ENCODE peak calls at places on chromosomes 4 and X, in four cellular contexts. K is A549, L is neural crest cell, M is astrocyte of the spinal cord. A is an unnamed sample.

GRCh38 chr4:26065833-26066232 is 151.8 kb downstream of the SMIM20 start:
- DNase-seq in L (no peak), M (no peak), K (no peak), A (peak; percentile 45)

GRCh38 chrX:15822922-15823321 is 31.7 kb downstream of the AP1S2 start:
- DNase-seq in L (no peak), K (no peak), M (no peak), A (no peak)

GRCh38 chr4:67929447-67929846 is 33.8 kb downstream of the TMPRSS11A start:
- DNase-seq in L (no peak), K (no peak), M (peak; percentile 51), A (peak; percentile 91)

GRCh38 chrX:74421181-74422028 is at the start of gene SLC16A2:
- DNase-seq in L (peak; percentile 47), K (peak; percentile 72), M (peak; percentile 83), A (peak; percentile 69)

GRCh38 chr4:165921546-165921945 is 48.5 kb downstream of the TLL1 start:
- DNase-seq in K (no peak), M (no peak), L (no peak), A (no peak)

GRCh38 chrX:2500681-2501151 is at the start of the genes DHRSX and ZBED1:
- DNase-seq in M (no peak), L (peak; percentile 57), K (peak; percentile 40), A (peak; percentile 20)

GRCh38 chrX:41045960-41046567 is 39.2 kb upstream of the USP9X start:
- DNase-seq in L (no peak), M (no peak), K (no peak), A (peak; percentile 54)

GRCh38 chr4:56435001-56435747 is at the start of gene PPAT:
- DNase-seq in L (peak; percentile 97), K (peak; percentile 79), M (peak; percentile 99), A (peak; percentile 98)

GRCh38 chrX:118495958-118496762 is 545 bp downstream of the DOCK11 start:
- DNase-seq in M (peak; percentile 10), L (peak; percentile 4), K (no peak), A (peak; percentile 26)

GRCh38 chr4:176920694-176921093 is 128.0 kb upstream of the VEGFC start:
- DNase-seq in M (peak; percentile 80), K (no peak), L (no peak), A (no peak)

GRCh38 chr4:146975535-146975934 is 29.9 kb upstream of the TTC29 start:
- DNase-seq in K (no peak), M (no peak), L (no peak), A (no peak)

GRCh38 chr4:140099993-140100392 is 54.0 kb downstream of the MAML3 start:
- DNase-seq in K (no peak), L (no peak), M (no peak), A (no peak)

GRCh38 chrX:51641421-51642021 is 22.8 kb upstream of the CENPVL3 start:
- DNase-seq in M (peak; percentile 47), K (peak; percentile 2), L (peak; percentile 13), A (peak; percentile 39)

GRCh38 chr4:110963621-110964020 is 340.7 kb upstream of the PITX2 start:
- DNase-seq in M (no peak), L (no peak), K (no peak), A (no peak)

GRCh38 chrX:25998687-25999086 is 139.5 kb upstream of the MAGEB18 start:
- DNase-seq in M (peak; percentile 1), L (no peak), K (no peak), A (no peak)

GRCh38 chr4:175412744-175413143 is 399.3 kb downstream of the GPM6A start:
- DNase-seq in K (no peak), L (no peak), M (peak; percentile 89), A (peak; percentile 33)

GRCh38 chr4:16253127-16253960 is 27.1 kb upstream of the TAPT1 start:
- DNase-seq in L (no peak), M (peak; percentile 78), K (peak; percentile 10), A (peak; percentile 69)

GRCh38 chrX:39764441-39764914 is 333.3 kb downstream of the BCOR start:
- DNase-seq in M (peak; percentile 45), K (no peak), L (no peak), A (no peak)

GRCh38 chr4:173039617-173040176 is 128.9 kb upstream of the GALNT7 start:
- DNase-seq in M (no peak), L (no peak), K (no peak), A (no peak)

GRCh38 chr4:36884151-36884550 is 360.4 kb upstream of the NWD2 start:
- DNase-seq in K (no peak), M (no peak), L (no peak), A (no peak)

GRCh38 chrX:128106630-128107029 is 54.4 kb upstream of the ACTRT1 start:
- DNase-seq in M (no peak), K (peak; percentile 0), L (peak; percentile 10), A (peak; percentile 46)

GRCh38 chr4:176359590-176359989 is 39.8 kb downstream of the SPCS3 start:
- DNase-seq in K (no peak), M (peak; percentile 65), L (no peak), A (no peak)

GRCh38 chrX:12979630-12980015 is 4.7 kb downstream of the TMSB4X start:
- DNase-seq in K (no peak), L (no peak), M (peak; percentile 34), A (no peak)

GRCh38 chrX:48574270-48575266 is at the start of gene RBM3:
- DNase-seq in L (peak; percentile 67), M (peak; percentile 93), K (peak; percentile 86), A (peak; percentile 88)

GRCh38 chr4:169823685-169824084 is 65.9 kb upstream of the HPF1 start:
- DNase-seq in L (peak; percentile 46), M (peak; percentile 70), K (no peak), A (peak; percentile 70)

GRCh38 chr4:4860803-4861591 is 1.5 kb downstream of the MSX1 start:
- DNase-seq in M (peak; percentile 37), K (no peak), L (no peak), A (no peak)

GRCh38 chr4:6953751-6954380 is 44.2 kb downstream of the TBC1D14 start:
- DNase-seq in K (no peak), M (peak; percentile 72), L (no peak), A (peak; percentile 90)

GRCh38 chrX:121179972-121180371 is 132.6 kb downstream of the GLUD2 start:
- DNase-seq in M (no peak), K (no peak), L (no peak), A (peak; percentile 13)

GRCh38 chr4:114349543-114350175 is 248.9 kb upstream of the UGT8 start:
- DNase-seq in M (peak; percentile 65), K (no peak), L (no peak), A (peak; percentile 62)

GRCh38 chr4:1614854-1615595 is 69.1 kb downstream of the FAM53A start:
- DNase-seq in K (no peak), M (no peak), L (no peak), A (no peak)

GRCh38 chr4:42133006-42133405 is 19.4 kb downstream of the BEND4 start:
- DNase-seq in K (no peak), L (no peak), M (no peak), A (no peak)

GRCh38 chr4:128006592-128006991 is 41.4 kb downstream of the ABHD18 start:
- DNase-seq in K (no peak), M (peak; percentile 4), L (no peak), A (peak; percentile 63)

GRCh38 chr4:76028242-76028859 is 5.1 kb upstream of the CXCL10 start:
- DNase-seq in K (no peak), M (peak; percentile 23), L (no peak), A (peak; percentile 6)

GRCh38 chr4:77220841-77221613 is 64.0 kb downstream of the CCNG2 start:
- DNase-seq in K (no peak), M (no peak), L (no peak), A (peak; percentile 73)

GRCh38 chr4:48345542-48345941 is 4.2 kb downstream of the SLAIN2 start:
- DNase-seq in L (no peak), K (no peak), M (no peak), A (no peak)

GRCh38 chr4:171956678-171957077 is 143.5 kb downstream of the GALNTL6 start:
- DNase-seq in L (no peak), M (no peak), K (no peak), A (no peak)

GRCh38 chr4:88275516-88275915 is 8.8 kb downstream of the PPM1K start:
- DNase-seq in L (no peak), K (no peak), M (peak; percentile 16), A (no peak)

GRCh38 chr4:143355540-143356217 is 19.0 kb downstream of the GAB1 start:
- DNase-seq in M (no peak), L (no peak), K (no peak), A (peak; percentile 76)

GRCh38 chr4:81351653-81352455 is 119.9 kb downstream of the RASGEF1B start:
- DNase-seq in K (peak; percentile 21), L (peak; percentile 63), M (peak; percentile 84), A (peak; percentile 81)

DNA sequence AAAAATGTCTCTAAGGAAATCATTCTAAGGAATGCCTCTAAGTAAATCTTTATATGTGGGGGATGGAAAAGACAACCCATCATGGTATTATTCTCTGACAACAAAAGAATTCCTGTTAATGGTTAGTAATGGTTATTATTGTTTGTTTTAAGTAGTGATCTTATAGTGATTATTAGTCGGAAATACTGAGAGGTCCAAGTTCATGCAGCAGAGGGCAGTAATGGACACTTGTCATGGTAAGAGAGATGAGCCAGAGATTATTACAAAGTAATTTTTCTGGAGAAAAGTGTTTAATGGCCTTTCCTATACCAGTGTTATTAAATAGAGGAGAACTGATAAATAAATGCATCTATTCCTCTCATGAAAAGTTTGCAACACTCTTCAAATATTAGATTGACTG is 8.1 kb upstream of the DKK2 start:
- DNase-seq in M (no peak), L (no peak), K (no peak), A (no peak)
- TF ChIP-seq CTCF in M (peak; percentile 19), L (peak; percentile 49), K (no peak), A (no peak)

DNA sequence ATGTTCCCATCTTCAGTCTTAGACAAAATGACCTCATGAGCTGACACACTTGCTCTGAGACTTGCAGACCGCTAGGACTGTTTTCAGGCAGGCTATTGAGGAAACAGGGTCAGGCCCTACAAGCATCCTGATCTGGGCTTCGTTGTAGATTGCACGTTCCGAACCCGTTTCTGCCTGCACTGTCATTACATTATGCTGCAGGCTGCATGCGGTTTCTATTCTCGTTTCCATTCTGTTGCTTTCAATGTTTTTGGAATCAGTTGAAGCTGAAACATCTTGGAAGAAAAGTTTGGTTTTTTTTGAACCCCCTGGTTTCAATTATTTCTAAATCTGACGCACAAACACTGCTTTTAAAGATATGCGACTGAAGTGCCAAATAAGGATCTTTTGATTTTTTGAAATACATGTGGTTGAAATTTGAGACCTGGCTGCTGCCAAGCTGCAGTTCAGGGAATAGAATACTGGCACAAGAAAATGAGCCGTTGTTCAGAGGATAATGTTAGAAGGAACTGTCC is 716.1 kb upstream of the INTU start:
- DNase-seq in K (no peak), L (no peak), M (peak; percentile 89), A (peak; percentile 57)
- TF ChIP-seq CTCF in K (no peak), L (no peak), M (no peak), A (no peak)

GRCh38 chr4:139030614-139031235 is 15.1 kb downstream of the NOCT start:
- DNase-seq in L (peak; percentile 74), M (peak; percentile 81), K (peak; percentile 35), A (peak; percentile 85)
- TF ChIP-seq CTCF in L (peak; percentile 92), M (peak; percentile 82), K (peak; percentile 70), A (peak; percentile 70)

DNA sequence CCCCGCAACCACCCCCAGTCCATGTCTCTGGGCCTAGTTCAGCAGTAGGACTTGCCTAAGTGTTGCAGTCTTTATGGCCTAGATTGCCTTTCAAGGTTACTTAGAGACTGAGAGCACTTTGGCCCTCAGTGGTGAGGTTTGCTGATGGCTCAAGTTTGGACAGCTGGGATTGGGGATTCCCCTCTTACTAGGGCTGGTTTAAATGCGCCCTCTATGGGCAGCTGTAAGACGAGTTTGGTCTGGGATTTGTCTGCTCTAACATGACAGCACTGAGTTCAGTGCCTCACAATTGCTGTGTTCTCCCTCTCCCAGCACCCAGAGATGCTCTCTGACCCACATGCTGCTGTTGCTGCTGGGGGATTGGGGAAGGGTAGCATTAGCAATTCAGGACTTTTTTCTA is 23.1 kb downstream of the DACH2 start:
- DNase-seq in K (no peak), M (peak; percentile 4), L (no peak), A (peak; percentile 61)
- TF ChIP-seq CTCF in K (no peak), M (peak; percentile 27), L (peak; percentile 61), A (peak; percentile 26)

A was measured in MCF 10A.